ENCODE peak calls at places on chromosome 6, in five cellular contexts. M is GM06990, X is ovary, N is tibial artery, J is fibroblast of the aortic adventitia. G is an unnamed sample.

GRCh38 chr6:43668151-43669028 is 19.2 kb downstream of the MRPS18A start:
- DNase-seq in X (peak), J (peak), N (peak), M (peak), G (peak)

GRCh38 chr6:131581523-131581922 is 8.5 kb downstream of the ARG1 start:
- DNase-seq in M (no peak), J (no peak), N (no peak), X (no peak), G (no peak)

GRCh38 chr6:44122821-44123220 is 4.4 kb downstream of the MRPL14 start:
- DNase-seq in X (no peak), N (no peak), M (no peak), J (peak), G (peak)

GRCh38 chr6:136486357-136486756 is 63.9 kb downstream of the MAP7 start:
- DNase-seq in X (no peak), M (no peak), J (no peak), N (no peak), G (no peak)

GRCh38 chr6:32816746-32817204 is at the start of gene HLA-DOB:
- DNase-seq in J (peak), X (no peak), N (no peak), M (peak), G (peak)

GRCh38 chr6:1624071-1624847 is 14.5 kb downstream of the FOXC1 start:
- DNase-seq in X (no peak), N (peak), J (peak), M (no peak), G (no peak)

GRCh38 chr6:20708367-20709124 is 174.3 kb downstream of the CDKAL1 start:
- DNase-seq in N (no peak), M (peak), J (peak), X (no peak), G (no peak)

GRCh38 chr6:3526962-3527796 is 70.3 kb upstream of the SLC22A23 start:
- DNase-seq in X (no peak), M (no peak), J (peak), N (no peak), G (peak)

GRCh38 chr6:84278311-84278710 is 50.9 kb upstream of the CEP162 start:
- DNase-seq in J (peak), M (no peak), X (no peak), N (no peak), G (peak)

GRCh38 chr6:157217894-157218370 is 105.4 kb downstream of the TMEM242 start:
- DNase-seq in J (no peak), X (no peak), N (no peak), M (no peak), G (no peak)

GRCh38 chr6:17334265-17334664 is 53.1 kb downstream of the RBM24 start:
- DNase-seq in J (peak), X (no peak), N (no peak), M (no peak), G (peak)

GRCh38 chr6:158529629-158530028 is 30.3 kb upstream of the TMEM181 start:
- DNase-seq in X (no peak), M (no peak), J (no peak), N (no peak), G (no peak)

GRCh38 chr6:158531970-158532369 is 27.9 kb upstream of the TMEM181 start:
- DNase-seq in M (no peak), X (no peak), J (no peak), N (no peak), G (no peak)

GRCh38 chr6:158524311-158524710 is 35.6 kb upstream of the TMEM181 start:
- DNase-seq in N (no peak), X (no peak), J (no peak), M (no peak), G (no peak)

GRCh38 chr6:158531566-158531965 is 28.3 kb upstream of the TMEM181 start:
- DNase-seq in J (no peak), N (no peak), X (no peak), M (no peak), G (no peak)

DNA sequence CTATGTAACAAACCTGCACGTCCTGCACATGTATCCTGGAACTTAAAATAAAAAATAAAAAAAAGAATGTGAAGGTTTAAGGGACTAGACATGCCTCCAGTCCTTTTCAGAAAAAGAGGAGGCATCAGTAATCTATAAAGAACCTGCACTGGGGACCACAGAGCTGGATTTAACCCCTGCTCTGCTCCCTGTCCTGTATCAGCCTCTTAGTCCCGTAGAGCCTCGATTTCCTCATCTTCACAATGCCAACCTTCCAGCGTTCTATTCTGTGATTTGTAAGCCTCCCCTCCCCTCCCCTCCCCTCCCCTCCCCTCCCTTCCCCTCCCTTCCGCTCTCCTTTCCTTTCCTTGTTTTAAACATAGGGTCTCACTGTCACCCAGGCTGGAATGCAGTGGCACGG is 31.1 kb upstream of the TMEM181 start:
- DNase-seq in J (no peak), N (no peak), X (no peak), M (no peak), G (no peak)
- TF ChIP-seq CTCF in J (no peak), N (no peak), X (no peak), M (no peak), G (no peak)

GRCh38 chr6:81752084-81752968 is at the start of gene TENT5A:
- DNase-seq in N (peak), X (peak), M (peak), J (peak), G (peak)
- TF ChIP-seq CTCF in N (no peak), X (peak), M (no peak), J (no peak), G (peak)

GRCh38 chr6:30541515-30542403 is 14.5 kb downstream of the GNL1 start:
- DNase-seq in X (peak), N (peak), M (peak), J (peak), G (peak)

GRCh38 chr6:30543824-30544223 is 12.5 kb downstream of the GNL1 start:
- DNase-seq in X (no peak), N (no peak), M (no peak), J (no peak), G (no peak)

GRCh38 chr6:30544666-30545272 is 11.5 kb downstream of the GNL1 start:
- DNase-seq in N (no peak), M (no peak), X (no peak), J (peak), G (peak)

GRCh38 chr6:30542404-30542725 is 13.9 kb downstream of the GNL1 start:
- DNase-seq in M (no peak), J (no peak), X (no peak), N (no peak), G (no peak)

DNA sequence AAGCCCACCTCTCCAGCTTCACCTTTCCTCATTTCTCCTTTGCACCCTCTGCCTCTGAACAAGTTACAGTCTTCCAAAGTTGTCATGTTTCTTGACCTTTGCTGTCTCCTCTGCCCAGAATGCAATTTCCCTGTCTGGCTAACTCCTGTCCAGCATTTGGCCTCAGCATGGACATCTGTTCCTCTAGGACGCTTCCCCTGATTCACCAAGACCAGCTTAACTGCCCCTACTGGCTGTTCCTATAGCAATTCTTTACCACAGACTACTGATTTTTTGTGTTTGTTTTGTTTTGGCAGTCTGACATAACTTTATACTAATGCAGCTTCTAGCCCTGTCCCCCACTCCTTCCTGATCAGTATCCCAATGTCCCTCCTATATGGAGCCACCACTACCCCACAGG is 13.4 kb downstream of the GNL1 start:
- DNase-seq in X (no peak), M (no peak), N (no peak), J (no peak), G (peak)
- TF ChIP-seq CTCF in X (no peak), M (no peak), N (no peak), J (no peak), G (no peak)

GRCh38 chr6:104506429-104506828 is 353.3 kb downstream of the HACE1 start:
- DNase-seq in N (no peak), X (no peak), J (no peak), M (no peak), G (no peak)

GRCh38 chr6:104509355-104509754 is 350.4 kb downstream of the HACE1 start:
- DNase-seq in X (no peak), J (no peak), N (no peak), M (no peak), G (no peak)

DNA sequence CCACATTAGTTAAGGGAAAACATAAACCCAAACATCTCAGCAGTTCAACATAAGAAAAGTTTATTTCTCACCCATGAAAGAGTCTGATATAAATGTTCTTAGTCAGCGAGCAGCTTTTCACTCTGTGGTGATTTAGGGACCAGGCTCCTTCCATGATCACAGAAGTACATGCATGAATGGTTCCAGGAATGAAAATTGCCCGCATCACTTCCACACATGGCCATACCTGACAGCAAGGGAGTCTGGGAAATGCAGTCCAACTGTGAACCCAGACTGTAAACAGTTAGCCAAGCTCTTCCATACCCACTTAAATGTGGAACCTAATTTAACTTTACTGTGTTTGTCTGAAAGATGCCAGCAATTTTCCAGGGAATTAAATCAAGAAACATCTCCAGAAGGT is 353.9 kb downstream of the HACE1 start:
- DNase-seq in N (no peak), M (no peak), X (no peak), J (no peak), G (no peak)
- TF ChIP-seq CTCF in N (no peak), M (no peak), X (no peak), J (no peak), G (no peak)

GRCh38 chr6:138752017-138752416 is 21.6 kb upstream of the CCDC28A start:
- DNase-seq in X (no peak), M (no peak), N (no peak), J (no peak), G (no peak)
- TF ChIP-seq CTCF in X (no peak), M (peak), N (no peak), J (no peak), G (no peak)